ENCODE peak calls at places on chromosomes 6 and 20, in four cellular contexts. D is H54, S is heart left ventricle, P is ovary. F is an unnamed sample.
A peak's percentile ranks its signal among the peaks of the same experiment; 100 is the strongest.

GRCh38 chr20:57526067-57526884 is 1.3 kb upstream of the CTCFL start:
- DNase-seq in D (no peak), S (no peak), P (no peak), F (no peak)

GRCh38 chr20:62797671-62798532 is 1.6 kb downstream of the MRGBP start:
- DNase-seq in D (no peak), S (no peak), P (no peak), F (no peak)

GRCh38 chr6:16286151-16286522 is 47.8 kb downstream of the GMPR start:
- DNase-seq in D (peak; percentile 60), S (no peak), P (no peak), F (peak; percentile 60)

GRCh38 chr20:60782959-60783625 is 469.0 kb upstream of the CDH4 start:
- DNase-seq in D (no peak), S (no peak), P (no peak), F (no peak)

GRCh38 chr20:32031007-32031958 is 20.8 kb upstream of the HCK start:
- DNase-seq in D (peak; percentile 92), S (peak; percentile 80), P (peak; percentile 56), F (peak; percentile 80)

GRCh38 chr6:70345619-70346018 is 42.7 kb upstream of the COL9A1 start:
- DNase-seq in D (no peak), S (no peak), P (no peak), F (no peak)

GRCh38 chr6:30646450-30647038 is 389 bp upstream of the C6orf136 start:
- DNase-seq in D (no peak), S (peak; percentile 95), P (no peak), F (peak; percentile 23)

GRCh38 chr6:34273242-34273805 is 24.5 kb upstream of the SMIM29 start:
- DNase-seq in D (no peak), S (peak; percentile 75), P (no peak), F (no peak)

GRCh38 chr20:9838035-9838377 is 870 bp downstream of the PAK5 start:
- DNase-seq in D (no peak), S (no peak), P (no peak), F (no peak)

GRCh38 chr6:16764188-16764950 is 3.1 kb upstream of the ATXN1 start:
- DNase-seq in D (no peak), S (no peak), P (no peak), F (no peak)

GRCh38 chr6:29552512-29553051 is 7.0 kb downstream of the UBD start:
- DNase-seq in D (peak; percentile 27), S (no peak), P (no peak), F (peak; percentile 11)

GRCh38 chr6:123747515-123747914 is 56.1 kb upstream of the NKAIN2 start:
- DNase-seq in D (no peak), S (no peak), P (no peak), F (no peak)

GRCh38 chr20:33387177-33387576 is 14.1 kb downstream of the CDK5RAP1 start:
- DNase-seq in D (peak; percentile 58), S (peak; percentile 64), P (no peak), F (no peak)

GRCh38 chr20:41173161-41173721 is 35.9 kb downstream of the PLCG1 start:
- DNase-seq in D (peak; percentile 69), S (peak; percentile 87), P (peak; percentile 86), F (peak; percentile 79)

GRCh38 chr6:113120214-113120576 is 737.0 kb upstream of the MARCKS start:
- DNase-seq in D (no peak), S (no peak), P (no peak), F (no peak)

GRCh38 chr6:113128020-113128419 is 729.1 kb upstream of the MARCKS start:
- DNase-seq in D (no peak), S (no peak), P (no peak), F (no peak)

GRCh38 chr6:113120577-113121285 is 736.4 kb upstream of the MARCKS start:
- DNase-seq in D (no peak), S (no peak), P (no peak), F (no peak)

GRCh38 chr6:113122060-113122459 is 735.1 kb upstream of the MARCKS start:
- DNase-seq in D (no peak), S (peak; percentile 18), P (no peak), F (peak; percentile 4)
- TF ChIP-seq POLR2A in D (no peak), S (no peak), P (no peak), F (no peak)

DNA sequence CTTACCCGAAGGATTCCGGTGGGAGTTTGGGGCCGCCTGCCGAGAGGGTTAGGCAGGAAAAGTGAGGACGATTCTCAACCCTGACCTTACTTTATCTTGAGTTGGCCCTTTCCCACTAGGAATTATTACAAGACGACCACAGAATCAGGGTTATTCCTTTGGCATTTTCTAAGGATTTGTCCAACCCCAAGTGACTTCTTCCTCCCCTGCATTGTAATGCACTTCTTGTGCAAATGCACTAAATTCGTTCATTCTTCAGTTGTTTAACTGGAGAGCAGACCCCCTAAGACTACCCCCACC is 411 bp upstream of the TMEM217 start:
- DNase-seq in D (no peak), S (no peak), P (no peak), F (no peak)
- TF ChIP-seq POLR2A in D (no peak), S (no peak), P (no peak), F (no peak)

GRCh38 chr6:15242937-15243614 is 2.8 kb upstream of the JARID2 start:
- DNase-seq in D (no peak), S (no peak), P (no peak), F (no peak)

GRCh38 chr6:15245361-15246216 is at the start of gene JARID2:
- DNase-seq in D (peak; percentile 98), S (peak; percentile 99), P (peak; percentile 97), F (peak; percentile 99)

GRCh38 chr6:15243994-15244604 is 1.8 kb upstream of the JARID2 start:
- DNase-seq in D (no peak), S (no peak), P (peak; percentile 32), F (no peak)

GRCh38 chr6:15246217-15247211 is 645 bp downstream of the JARID2 start:
- DNase-seq in D (no peak), S (no peak), P (no peak), F (no peak)

DNA sequence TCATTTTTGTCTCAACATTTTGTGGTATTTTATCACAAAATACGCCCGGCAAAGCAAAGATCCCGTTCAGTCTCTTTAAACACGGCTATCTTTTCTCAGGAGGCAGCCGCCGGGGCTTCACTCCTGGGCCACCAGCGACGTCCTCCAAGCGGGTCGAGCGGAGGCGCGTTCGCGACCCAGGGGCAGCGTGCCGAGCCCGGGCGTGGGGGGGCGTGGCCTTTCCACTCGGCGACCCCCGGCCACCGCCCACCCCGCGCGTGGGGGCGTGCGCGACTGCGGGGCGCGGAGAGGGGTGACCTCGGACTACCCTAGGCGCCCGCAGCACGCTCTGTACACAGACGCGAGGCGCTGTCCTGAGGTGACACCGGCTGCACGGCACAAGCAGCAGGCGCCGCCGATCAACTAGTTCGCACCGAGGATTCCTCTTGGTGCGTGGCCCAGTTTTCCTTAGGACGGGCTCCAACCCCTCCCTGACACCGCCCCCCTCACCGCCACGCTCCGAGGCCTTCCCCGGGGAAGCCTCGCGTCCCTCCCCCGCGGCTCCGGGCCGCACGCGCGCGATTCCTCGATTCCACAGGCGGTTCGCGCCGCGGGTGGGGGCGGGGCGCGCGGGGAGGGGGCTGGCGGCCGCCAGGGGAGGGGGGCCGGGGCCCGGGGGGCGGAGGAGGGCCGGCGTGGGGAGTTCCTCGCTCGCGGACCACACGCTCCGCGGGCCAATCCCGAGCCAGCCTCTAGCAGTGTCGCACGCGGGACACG is 1.1 kb upstream of the JARID2 start:
- DNase-seq in D (peak; percentile 80), S (peak; percentile 88), P (peak; percentile 84), F (peak; percentile 82)
- TF ChIP-seq POLR2A in D (peak; percentile 48), S (no peak), P (no peak), F (no peak)

DNA sequence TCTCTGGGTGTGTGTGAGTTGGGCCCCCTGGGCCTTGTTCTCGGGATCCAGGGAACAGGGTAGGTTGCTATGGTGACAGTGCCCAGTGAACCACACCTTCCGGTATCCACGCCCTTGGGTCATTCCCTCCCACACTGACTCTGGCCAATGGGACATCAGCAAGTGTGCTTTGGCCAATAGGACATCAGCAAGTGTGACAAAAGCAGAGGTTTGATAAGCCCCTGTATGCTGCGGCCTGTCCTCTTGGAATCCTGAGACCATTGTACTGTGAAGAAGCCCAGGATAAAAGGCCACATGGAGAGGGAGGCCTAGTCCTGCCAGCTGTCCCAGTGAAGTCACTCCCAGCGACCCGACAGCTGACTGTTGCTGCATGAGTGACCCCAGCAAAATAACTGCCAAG is 87.5 kb downstream of the CDH22 start:
- DNase-seq in D (no peak), S (no peak), P (no peak), F (peak; percentile 51)
- TF ChIP-seq POLR2A in D (no peak), S (no peak), P (no peak), F (no peak)

DNA sequence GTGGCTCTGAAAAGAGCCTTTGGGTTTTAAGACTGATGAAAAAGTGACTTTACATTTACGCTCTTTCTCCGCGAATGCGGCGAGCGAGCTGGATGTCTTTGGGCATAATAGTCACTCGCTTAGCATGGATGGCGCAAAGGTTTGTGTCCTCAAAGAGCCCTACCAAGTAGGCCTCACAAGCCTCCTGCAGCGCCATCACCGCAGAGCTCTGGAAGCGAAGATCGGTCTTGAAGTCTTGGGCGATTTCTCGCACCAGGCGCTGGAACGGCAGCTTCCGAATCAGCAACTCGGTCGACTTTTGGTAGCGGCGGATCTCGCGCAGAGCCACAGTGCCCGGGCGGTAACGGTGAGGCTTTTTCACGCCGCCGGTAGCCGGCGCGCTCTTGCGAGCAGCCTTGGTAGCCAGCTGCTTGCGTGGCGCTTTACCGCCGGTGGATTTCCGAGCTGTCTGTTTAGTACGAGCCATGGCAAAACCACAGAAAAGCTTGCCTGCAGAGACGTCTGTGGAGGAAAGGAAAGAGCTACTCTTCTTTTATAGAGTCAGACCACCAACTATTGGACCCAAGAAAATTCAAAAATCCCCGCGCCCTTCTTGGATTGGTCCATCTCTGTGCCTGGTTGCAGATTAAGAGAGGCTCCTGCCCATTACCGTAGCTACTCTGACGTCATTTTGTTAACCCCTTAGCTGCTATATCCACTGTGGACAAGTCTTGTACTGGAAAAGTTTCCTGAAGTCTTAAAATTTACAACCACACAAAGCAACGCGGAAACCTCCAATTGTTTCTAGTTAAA is 55.4 kb upstream of the HFE start:
- DNase-seq in D (peak; percentile 68), S (peak; percentile 87), P (peak; percentile 78), F (peak; percentile 86)
- TF ChIP-seq POLR2A in D (peak; percentile 97), S (no peak), P (no peak), F (peak; percentile 18)

GRCh38 chr6:6686748-6687601 is 98.5 kb downstream of the LY86 start:
- DNase-seq in D (peak; percentile 93), S (peak; percentile 94), P (peak; percentile 85), F (peak; percentile 97)
- TF ChIP-seq POLR2A in D (peak; percentile 41), S (peak; percentile 21), P (no peak), F (no peak)

GRCh38 chr20:38835792-38836191 is 30.3 kb downstream of the PPP1R16B start:
- DNase-seq in D (no peak), S (no peak), P (no peak), F (no peak)
- TF ChIP-seq POLR2A in D (no peak), S (no peak), P (no peak), F (no peak)

GRCh38 chr20:3203315-3204123 is 963 bp downstream of the DDRGK1 start:
- DNase-seq in D (peak; percentile 52), S (no peak), P (no peak), F (peak; percentile 43)
- TF ChIP-seq POLR2A in D (no peak), S (no peak), P (no peak), F (no peak)